ENCODE peak calls at places on chromosomes 4 and X, in six cellular contexts. I is OCI-LY7; Z is K562; B is ecto neural progenitor cell; U is activated T-helper 1 cell treated with anti-CD3 and anti-CD28 coated beads, Interleukin-2, amount 50 U/mL, for 16 hours; Q is HFF-Myc. L is an unnamed sample.

GRCh38 chr4:123939621-123940020 is 543.0 kb downstream of the SPRY1 start:
- DNase-seq in I (no peak), Z (no peak), B (no peak), U (no peak), Q (peak; percentile 77), L (no peak)

GRCh38 chr4:5884804-5885203 is 8.1 kb downstream of the CRMP1 start:
- DNase-seq in I (no peak), Z (no peak), B (no peak), U (no peak), Q (no peak), L (no peak)

GRCh38 chrX:38654302-38654701 is 93.0 kb downstream of the TSPAN7 start:
- DNase-seq in I (peak; percentile 8), Z (peak; percentile 22), B (no peak), U (no peak), Q (no peak), L (no peak)

GRCh38 chr4:168751263-168752225 is 254.7 kb downstream of the PALLD start:
- DNase-seq in I (no peak), Z (no peak), B (no peak), U (no peak), Q (no peak), L (no peak)

GRCh38 chrX:153417637-153418036 is 6.4 kb downstream of the ZFP92 start:
- DNase-seq in I (no peak), Z (no peak), B (no peak), U (no peak), Q (no peak), L (no peak)

GRCh38 chrX:149881081-149881711 is at the start of gene MAGEA8:
- DNase-seq in I (no peak), Z (peak; percentile 66), B (no peak), U (no peak), Q (no peak), L (peak; percentile 20)

GRCh38 chr4:187606581-187606980 is 389.0 kb upstream of the ZFP42 start:
- DNase-seq in I (peak; percentile 49), Z (peak; percentile 60), B (no peak), U (no peak), Q (no peak), L (peak; percentile 13)

GRCh38 chrX:2409796-2410195 is 91.0 kb downstream of the DHRSX start:
- DNase-seq in I (no peak), Z (no peak), B (no peak), U (no peak), Q (no peak), L (no peak)

GRCh38 chrX:154719132-154719675 is 31.7 kb downstream of the GAB3 start:
- DNase-seq in I (no peak), Z (no peak), B (no peak), U (no peak), Q (no peak), L (no peak)

GRCh38 chrX:30689116-30689515 is 35.9 kb downstream of the GK start:
- DNase-seq in I (no peak), Z (no peak), B (no peak), U (no peak), Q (no peak), L (no peak)

GRCh38 chr4:5524900-5525299 is 183.5 kb downstream of the EVC2 start:
- DNase-seq in I (no peak), Z (no peak), B (no peak), U (no peak), Q (peak; percentile 27), L (no peak)

GRCh38 chrX:118975831-118976598 is 1.6 kb downstream of the LONRF3 start:
- DNase-seq in I (no peak), Z (peak; percentile 65), B (peak; percentile 54), U (peak; percentile 35), Q (no peak), L (peak; percentile 83)

GRCh38 chr4:152073738-152074137 is 312.9 kb upstream of the GATB start:
- DNase-seq in I (no peak), Z (no peak), B (no peak), U (no peak), Q (no peak), L (no peak)

GRCh38 chrX:106730385-106730784 is 3.9 kb downstream of the RNF128 start:
- DNase-seq in I (no peak), Z (no peak), B (no peak), U (no peak), Q (no peak), L (no peak)

GRCh38 chr4:25608644-25609043 is 47.0 kb upstream of the SLC34A2 start:
- DNase-seq in I (no peak), Z (no peak), B (no peak), U (no peak), Q (no peak), L (peak; percentile 58)

GRCh38 chr4:15118281-15118680 is 116.0 kb downstream of the CPEB2 start:
- DNase-seq in I (no peak), Z (no peak), B (no peak), U (no peak), Q (no peak), L (no peak)

GRCh38 chr4:71261001-71261400 is 77.8 kb upstream of the SLC4A4 start:
- DNase-seq in I (no peak), Z (no peak), B (no peak), U (no peak), Q (no peak), L (no peak)

GRCh38 chr4:157045507-157046127 is 30.3 kb upstream of the GLRB start:
- DNase-seq in I (peak; percentile 7), Z (peak; percentile 11), B (no peak), U (no peak), Q (peak; percentile 61), L (peak; percentile 46)